ENCODE peak calls at places on chromosomes 4 and X, in ten cellular contexts. T is osteoblast, K is endodermal cell, Q is suprapubic skin, P is heart right ventricle, X is ascending aorta, I is GM23248, R is mammary epithelial cell, C is right lobe of liver, F is IMR-90. L is an unnamed sample.

GRCh38 chr4:173121044-173121685 is 47.4 kb upstream of the GALNT7 start:
- DNase-seq in P (no peak), C (no peak), R (peak), F (peak), K (peak), I (peak), T (no peak), X (no peak), Q (no peak), L (no peak)

GRCh38 chr4:77395481-77395880 is 210.1 kb upstream of the CXCL13 start:
- DNase-seq in K (no peak), R (no peak), P (no peak), T (no peak), Q (no peak), X (no peak), C (no peak), I (no peak), F (no peak), L (no peak)

GRCh38 chrX:20372533-20372932 is 105.8 kb upstream of the RPS6KA3 start:
- DNase-seq in R (peak), F (no peak), X (no peak), T (peak), I (peak), P (no peak), Q (no peak), K (no peak), C (no peak), L (no peak)

GRCh38 chrX:80285131-80285773 is 135.0 kb upstream of the TENT5D start:
- DNase-seq in K (peak), T (no peak), C (no peak), F (peak), I (peak), P (no peak), R (peak), X (no peak), Q (no peak), L (no peak)

GRCh38 chr4:165864228-165864627 is 8.8 kb upstream of the TLL1 start:
- DNase-seq in I (no peak), X (no peak), Q (no peak), P (no peak), F (no peak), T (no peak), K (no peak), C (no peak), R (no peak), L (no peak)

GRCh38 chr4:7434766-7435150 is at the start of gene PSAPL1:
- DNase-seq in Q (no peak), P (peak), F (peak), R (peak), X (no peak), I (peak), K (peak), T (peak), C (peak), L (no peak)

GRCh38 chr4:61319156-61319555 is 119.0 kb downstream of the ADGRL3 start:
- DNase-seq in C (no peak), K (no peak), F (no peak), Q (no peak), R (no peak), I (no peak), P (no peak), T (no peak), X (no peak), L (no peak)

GRCh38 chr4:94766856-94767255 is 9.1 kb downstream of the BMPR1B start:
- DNase-seq in P (no peak), X (no peak), R (peak), F (peak), I (peak), K (no peak), Q (no peak), C (no peak), T (no peak), L (no peak)

GRCh38 chrX:41300758-41301437 is 33.1 kb upstream of the DDX3X start:
- DNase-seq in F (peak), K (no peak), R (no peak), P (no peak), T (no peak), C (no peak), Q (no peak), I (peak), X (no peak), L (no peak)

GRCh38 chr4:142585411-142585810 is 260.7 kb downstream of the INPP4B start:
- DNase-seq in I (peak), K (no peak), Q (no peak), T (no peak), P (no peak), F (peak), C (no peak), R (peak), X (no peak), L (no peak)

GRCh38 chr4:87005690-87006461 is 71.1 kb downstream of the AFF1 start:
- DNase-seq in F (no peak), T (no peak), K (no peak), P (no peak), X (peak), Q (no peak), C (no peak), R (no peak), I (peak), L (peak)

GRCh38 chrX:53284684-53285447 is 3.5 kb upstream of the IQSEC2 start:
- DNase-seq in R (peak), T (no peak), K (peak), X (peak), P (peak), F (peak), Q (peak), C (peak), I (peak), L (peak)

GRCh38 chr4:169315530-169316306 is 45.0 kb upstream of the SH3RF1 start:
- DNase-seq in Q (no peak), I (peak), T (peak), K (no peak), F (peak), P (no peak), R (peak), C (no peak), X (no peak), L (no peak)

GRCh38 chr4:161463436-161463835 is 700.4 kb downstream of the FSTL5 start:
- DNase-seq in P (no peak), C (no peak), X (no peak), T (no peak), Q (no peak), I (no peak), R (no peak), F (no peak), K (no peak), L (no peak)

GRCh38 chr4:182306792-182307507 is 63.7 kb downstream of the TENM3 start:
- DNase-seq in F (peak), K (no peak), Q (no peak), X (no peak), P (no peak), T (no peak), R (peak), I (no peak), C (no peak), L (no peak)

GRCh38 chr4:186859420-186859819 is 135.8 kb upstream of the FAT1 start:
- DNase-seq in F (no peak), Q (no peak), K (no peak), I (no peak), P (no peak), X (no peak), T (no peak), R (no peak), C (no peak), L (no peak)

GRCh38 chr4:87093443-87094123 is 126.8 kb downstream of the KLHL8 start:
- DNase-seq in R (peak), C (no peak), F (peak), T (peak), X (no peak), I (peak), P (no peak), K (peak), Q (no peak), L (peak)

GRCh38 chr4:90181644-90182043 is 54.5 kb downstream of the CCSER1 start:
- DNase-seq in P (no peak), R (peak), T (no peak), C (no peak), X (no peak), K (no peak), Q (no peak), I (no peak), F (no peak), L (no peak)

GRCh38 chrX:155768036-155768769 is 112.9 kb upstream of the VAMP7 start:
- DNase-seq in C (peak), P (no peak), K (no peak), T (peak), I (peak), X (no peak), F (peak), Q (no peak), R (peak), L (no peak)

GRCh38 chr4:6109842-6110560 is 90.3 kb downstream of the JAKMIP1 start:
- DNase-seq in Q (no peak), P (no peak), R (peak), I (no peak), T (peak), X (no peak), F (no peak), K (peak), C (no peak), L (no peak)

GRCh38 chrX:68232206-68232605 is 201.1 kb downstream of the OPHN1 start:
- DNase-seq in P (no peak), R (peak), I (no peak), F (no peak), K (no peak), Q (no peak), C (no peak), X (no peak), T (no peak), L (no peak)

GRCh38 chr4:187478292-187479205 is 517.0 kb upstream of the ZFP42 start:
- DNase-seq in F (peak), X (peak), T (peak), C (no peak), I (peak), R (peak), P (no peak), Q (no peak), K (no peak), L (no peak)

GRCh38 chr4:166460769-166461550 is 587.9 kb downstream of the TLL1 start:
- DNase-seq in F (no peak), T (peak), X (no peak), C (no peak), K (no peak), P (no peak), Q (no peak), R (peak), I (peak), L (no peak)

GRCh38 chr4:75002381-75002780 is 69.5 kb downstream of the PARM1 start:
- DNase-seq in X (no peak), P (no peak), K (no peak), Q (no peak), F (no peak), T (no peak), C (no peak), I (no peak), R (no peak), L (no peak)

GRCh38 chr4:27759621-27760020 is 899.0 kb downstream of the STIM2 start:
- DNase-seq in F (no peak), K (no peak), X (no peak), T (peak), Q (no peak), P (no peak), C (no peak), R (no peak), I (no peak), L (no peak)

GRCh38 chr4:188417181-188417580 is 277.9 kb downstream of the TRIML1 start:
- DNase-seq in I (no peak), R (no peak), Q (no peak), K (peak), T (peak), F (peak), C (no peak), X (no peak), P (no peak), L (no peak)

GRCh38 chr4:145732001-145732400 is 52.1 kb downstream of the C4orf51 start:
- DNase-seq in P (no peak), Q (no peak), R (no peak), T (peak), X (no peak), F (no peak), K (no peak), C (no peak), I (no peak), L (no peak)

GRCh38 chr4:182853731-182854130 is 63.5 kb downstream of the DCTD start:
- DNase-seq in F (no peak), P (no peak), Q (no peak), R (no peak), C (no peak), K (no peak), I (no peak), X (no peak), T (no peak), L (no peak)

GRCh38 chr4:6291784-6292297 is 22.2 kb downstream of the WFS1 start:
- DNase-seq in I (no peak), X (no peak), K (no peak), F (no peak), R (no peak), C (no peak), P (no peak), T (no peak), Q (no peak), L (no peak)

GRCh38 chrX:107451754-107452153 is 2.3 kb downstream of the FRMPD3 start:
- DNase-seq in I (no peak), F (no peak), R (no peak), P (no peak), T (no peak), K (peak), Q (no peak), C (no peak), X (no peak), L (no peak)

GRCh38 chrX:154369453-154370299 is 4.8 kb downstream of the FLNA start:
- DNase-seq in T (peak), Q (no peak), R (peak), C (peak), I (peak), P (peak), K (peak), F (peak), X (peak), L (peak)

GRCh38 chr4:174665799-174666198 is 143.5 kb upstream of the HPGD start:
- DNase-seq in I (no peak), R (no peak), F (no peak), P (no peak), Q (no peak), X (no peak), T (no peak), K (no peak), C (no peak), L (no peak)

GRCh38 chr4:174672276-174672675 is 150.0 kb upstream of the HPGD start:
- DNase-seq in K (no peak), T (no peak), P (no peak), R (peak), Q (no peak), I (no peak), C (no peak), X (no peak), F (no peak), L (no peak)

GRCh38 chr4:174674305-174674840 is 152.1 kb upstream of the HPGD start:
- DNase-seq in Q (no peak), F (peak), C (no peak), R (no peak), P (no peak), T (no peak), X (no peak), I (peak), K (no peak), L (no peak)

GRCh38 chr4:174669278-174669677 is 147.0 kb upstream of the HPGD start:
- DNase-seq in P (no peak), R (peak), K (no peak), F (peak), C (no peak), I (peak), X (no peak), T (no peak), Q (no peak), L (no peak)
- H3K27ac ChIP-seq in P (no peak), R (peak), K (no peak), F (no peak), C (no peak), I (peak), X (no peak), T (no peak), Q (no peak), L (no peak)

DNA sequence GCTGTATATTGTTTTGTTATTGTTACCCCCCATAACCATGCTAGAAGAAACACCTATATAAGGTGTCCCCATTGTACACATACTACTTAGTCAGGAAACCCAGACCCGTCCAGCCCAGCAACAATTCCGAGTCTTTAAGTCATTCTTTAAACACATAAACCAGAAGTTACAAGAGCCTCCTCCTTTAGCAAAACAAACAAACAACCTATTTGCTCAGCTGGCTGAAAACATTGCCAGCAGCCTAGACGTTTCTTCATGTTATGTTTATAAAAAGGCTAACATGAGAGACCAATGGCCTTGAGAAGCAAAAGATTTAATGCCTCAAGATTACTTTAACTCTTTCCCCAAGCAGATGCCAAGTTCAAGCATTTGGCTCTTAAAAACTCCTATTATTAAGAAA is 1.4 kb downstream of the ACOX3 start:
- DNase-seq in P (no peak), R (no peak), Q (no peak), F (peak), K (no peak), T (no peak), X (no peak), I (no peak), C (no peak), L (no peak)
- H3K27ac ChIP-seq in P (peak), R (peak), Q (peak), F (no peak), K (no peak), T (peak), X (no peak), I (peak), C (peak), L (no peak)

DNA sequence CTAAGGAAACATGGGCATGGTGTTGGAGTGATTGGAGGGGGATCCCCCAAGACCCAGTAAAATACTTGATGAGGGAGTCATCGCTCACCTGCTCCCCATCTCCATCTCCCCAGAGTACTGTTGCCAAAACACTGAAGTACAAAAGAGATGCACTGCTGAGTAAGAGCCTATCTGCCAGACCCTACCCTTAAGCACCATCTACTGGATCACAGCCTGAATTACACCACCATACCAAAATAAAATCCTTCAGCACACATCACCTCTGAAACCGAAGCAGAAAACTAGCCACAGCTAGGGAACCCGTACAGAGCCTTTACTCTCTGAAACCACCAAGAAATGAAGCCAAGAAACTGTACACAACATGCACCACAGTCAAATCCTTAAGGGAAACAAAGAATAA is 466.3 kb upstream of the ACTRT1 start:
- DNase-seq in C (no peak), P (no peak), F (peak), K (peak), Q (no peak), I (peak), T (peak), X (no peak), R (peak), L (no peak)
- H3K27ac ChIP-seq in C (no peak), P (no peak), F (no peak), K (no peak), Q (no peak), I (no peak), T (no peak), X (no peak), R (no peak), L (no peak)

DNA sequence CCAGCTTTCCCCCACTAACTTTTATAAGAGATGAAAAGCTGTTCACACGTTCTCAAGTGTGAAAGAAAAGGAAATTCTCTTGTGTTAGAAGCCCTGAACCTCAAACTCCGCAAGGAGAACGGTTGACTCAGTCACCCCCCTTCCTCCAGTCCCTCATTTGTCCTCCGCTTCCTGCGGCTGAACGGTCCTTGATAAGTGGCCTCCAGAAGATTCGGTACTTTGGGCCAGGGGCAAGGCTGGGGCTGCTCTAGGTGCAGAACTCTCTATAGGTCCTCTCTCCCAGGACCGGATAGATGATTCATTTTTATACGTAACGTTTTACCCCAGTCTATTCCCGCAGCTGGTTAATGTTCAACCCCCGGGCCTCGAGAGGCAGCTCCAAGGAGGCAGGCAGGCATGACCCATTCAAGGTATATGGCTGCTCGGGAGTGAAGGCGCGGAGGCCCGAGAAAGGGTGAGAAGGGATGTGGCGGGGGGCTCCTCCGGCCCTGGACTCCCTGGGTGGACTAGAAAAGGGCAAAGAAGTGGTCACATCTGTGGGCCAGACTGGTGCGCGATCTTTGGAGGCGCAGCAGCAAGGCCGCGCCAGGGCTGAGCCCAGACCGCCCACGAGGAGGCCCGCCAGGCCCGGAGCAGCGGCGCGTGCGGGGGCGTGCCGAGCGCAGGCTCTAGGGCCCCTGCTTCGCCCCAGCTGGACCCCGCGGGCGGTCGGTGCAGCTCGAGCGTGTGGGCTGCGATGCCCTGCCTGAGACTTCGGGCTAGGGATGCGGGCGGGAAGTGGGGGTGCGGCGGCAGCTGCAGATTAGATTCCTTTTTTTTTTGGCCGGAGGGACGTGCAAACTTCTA is 11.7 kb downstream of the PITX2 start:
- DNase-seq in K (peak), X (no peak), Q (no peak), R (no peak), T (peak), F (no peak), I (peak), C (no peak), P (no peak), L (no peak)
- H3K27ac ChIP-seq in K (no peak), X (no peak), Q (no peak), R (no peak), T (no peak), F (no peak), I (no peak), C (no peak), P (no peak), L (no peak)

DNA sequence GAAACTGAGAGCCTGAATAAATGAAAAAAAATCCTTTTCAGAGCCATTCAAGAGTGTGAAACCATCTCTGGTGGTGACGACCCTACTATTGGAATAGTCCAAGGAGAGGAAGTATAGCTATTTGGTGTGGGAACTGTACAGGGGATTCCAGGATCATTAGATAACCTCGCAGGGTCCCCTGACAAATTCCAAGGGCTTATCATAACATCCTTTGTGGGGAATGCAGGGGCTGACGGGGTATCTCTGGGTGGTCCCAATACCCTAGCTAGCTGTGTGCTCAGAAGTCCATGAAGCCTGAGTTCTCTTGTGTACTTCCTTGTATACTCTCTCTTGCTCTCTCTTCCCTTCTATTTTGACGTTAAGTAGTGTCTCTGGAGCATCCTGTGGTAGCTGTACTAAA is 13.8 kb upstream of the PLAC1 start:
- DNase-seq in C (no peak), K (no peak), I (no peak), T (no peak), R (no peak), P (no peak), X (no peak), F (no peak), Q (no peak), L (no peak)
- H3K27ac ChIP-seq in C (no peak), K (no peak), I (no peak), T (no peak), R (no peak), P (no peak), X (no peak), F (no peak), Q (no peak), L (no peak)

DNA sequence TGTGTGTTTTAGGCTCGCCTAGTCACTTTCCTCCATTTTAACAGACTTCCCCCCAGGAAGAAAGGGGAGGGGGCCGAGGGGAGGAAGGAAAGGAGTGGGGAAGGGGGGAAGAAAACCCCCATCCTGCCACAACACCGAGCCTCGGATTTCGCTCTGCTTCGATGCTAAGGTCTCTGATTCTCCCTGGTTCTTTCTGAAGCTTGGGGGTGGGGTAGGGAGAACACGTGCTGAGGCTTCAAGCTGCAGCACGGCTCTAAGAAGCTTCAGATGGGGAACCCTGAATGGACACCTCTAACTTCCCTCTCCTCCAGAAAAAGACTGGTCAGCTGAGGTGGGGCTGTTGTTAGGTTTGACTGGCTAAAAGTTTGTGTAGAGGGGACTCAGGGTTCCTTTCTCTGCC is 61.8 kb downstream of the RHOH start:
- DNase-seq in K (no peak), F (no peak), P (no peak), Q (no peak), I (no peak), X (no peak), T (no peak), C (no peak), R (no peak), L (no peak)
- H3K27ac ChIP-seq in K (no peak), F (no peak), P (no peak), Q (no peak), I (no peak), X (no peak), T (no peak), C (no peak), R (no peak), L (no peak)